ENCODE peak calls at places on chromosome 9, in eight cellular contexts. One of them, this sample, is unnamed.

GRCh38 chr9:78365979-78366697 is 69.2 kb downstream of the PSAT1 start:
- DNase-seq in OCI-LY7: peak
- DNase-seq in naive thymus-derived CD4-positive, alpha-beta T cell: no peak
- DNase-seq in neural progenitor cell: peak
- DNase-seq in A673: peak
- DNase-seq in fibroblast of pulmonary artery: peak
- DNase-seq in cardiac fibroblast: peak
- DNase-seq in AG10803: peak
- DNase-seq in this sample: no peak

GRCh38 chr9:14309403-14309802 is 4.5 kb downstream of the NFIB start:
- DNase-seq in AG10803: no peak
- DNase-seq in fibroblast of pulmonary artery: peak
- DNase-seq in naive thymus-derived CD4-positive, alpha-beta T cell: no peak
- DNase-seq in cardiac fibroblast: peak
- DNase-seq in neural progenitor cell: no peak
- DNase-seq in A673: peak
- DNase-seq in OCI-LY7: no peak
- DNase-seq in this sample: peak

GRCh38 chr9:92463989-92464388 is 18.3 kb downstream of the ASPN start:
- DNase-seq in AG10803: peak
- DNase-seq in fibroblast of pulmonary artery: peak
- DNase-seq in OCI-LY7: no peak
- DNase-seq in cardiac fibroblast: peak
- DNase-seq in neural progenitor cell: no peak
- DNase-seq in naive thymus-derived CD4-positive, alpha-beta T cell: no peak
- DNase-seq in A673: no peak
- DNase-seq in this sample: peak

GRCh38 chr9:134993416-134993815 is 75.7 kb upstream of the FCN1 start:
- DNase-seq in neural progenitor cell: no peak
- DNase-seq in A673: no peak
- DNase-seq in AG10803: no peak
- DNase-seq in OCI-LY7: no peak
- DNase-seq in naive thymus-derived CD4-positive, alpha-beta T cell: no peak
- DNase-seq in cardiac fibroblast: no peak
- DNase-seq in fibroblast of pulmonary artery: no peak
- DNase-seq in this sample: no peak

GRCh38 chr9:101727621-101728524 is 10.6 kb downstream of the GRIN3A start:
- DNase-seq in OCI-LY7: peak
- DNase-seq in neural progenitor cell: peak
- DNase-seq in naive thymus-derived CD4-positive, alpha-beta T cell: no peak
- DNase-seq in AG10803: peak
- DNase-seq in fibroblast of pulmonary artery: peak
- DNase-seq in cardiac fibroblast: peak
- DNase-seq in A673: peak
- DNase-seq in this sample: no peak

GRCh38 chr9:135216666-135217431 is 129.4 kb downstream of the OLFM1 start:
- DNase-seq in cardiac fibroblast: no peak
- DNase-seq in fibroblast of pulmonary artery: no peak
- DNase-seq in naive thymus-derived CD4-positive, alpha-beta T cell: no peak
- DNase-seq in A673: peak
- DNase-seq in AG10803: no peak
- DNase-seq in neural progenitor cell: peak
- DNase-seq in OCI-LY7: no peak
- DNase-seq in this sample: no peak

GRCh38 chr9:78542491-78543175 is 245.7 kb downstream of the PSAT1 start:
- DNase-seq in cardiac fibroblast: no peak
- DNase-seq in fibroblast of pulmonary artery: no peak
- DNase-seq in AG10803: no peak
- DNase-seq in neural progenitor cell: peak
- DNase-seq in OCI-LY7: no peak
- DNase-seq in naive thymus-derived CD4-positive, alpha-beta T cell: no peak
- DNase-seq in A673: no peak
- DNase-seq in this sample: no peak

GRCh38 chr9:110738982-110739381 is 70.4 kb downstream of the MUSK start:
- DNase-seq in fibroblast of pulmonary artery: no peak
- DNase-seq in AG10803: no peak
- DNase-seq in A673: no peak
- DNase-seq in OCI-LY7: no peak
- DNase-seq in naive thymus-derived CD4-positive, alpha-beta T cell: no peak
- DNase-seq in cardiac fibroblast: no peak
- DNase-seq in neural progenitor cell: no peak
- DNase-seq in this sample: no peak

GRCh38 chr9:101369286-101369685 is 15.5 kb downstream of the BAAT start:
- DNase-seq in neural progenitor cell: no peak
- DNase-seq in AG10803: peak
- DNase-seq in A673: no peak
- DNase-seq in OCI-LY7: no peak
- DNase-seq in cardiac fibroblast: peak
- DNase-seq in naive thymus-derived CD4-positive, alpha-beta T cell: no peak
- DNase-seq in fibroblast of pulmonary artery: peak
- DNase-seq in this sample: no peak

GRCh38 chr9:124011460-124012301 is at the start of gene LHX2:
- DNase-seq in neural progenitor cell: peak
- DNase-seq in A673: peak
- DNase-seq in OCI-LY7: no peak
- DNase-seq in fibroblast of pulmonary artery: peak
- DNase-seq in naive thymus-derived CD4-positive, alpha-beta T cell: no peak
- DNase-seq in cardiac fibroblast: peak
- DNase-seq in AG10803: peak
- DNase-seq in this sample: peak

GRCh38 chr9:6443661-6444060 is 30.7 kb downstream of the UHRF2 start:
- DNase-seq in AG10803: peak
- DNase-seq in naive thymus-derived CD4-positive, alpha-beta T cell: no peak
- DNase-seq in cardiac fibroblast: no peak
- DNase-seq in A673: no peak
- DNase-seq in fibroblast of pulmonary artery: no peak
- DNase-seq in neural progenitor cell: no peak
- DNase-seq in OCI-LY7: no peak
- DNase-seq in this sample: no peak

GRCh38 chr9:631596-631995 is 209.9 kb upstream of the DMRT1 start:
- DNase-seq in OCI-LY7: no peak
- DNase-seq in AG10803: peak
- DNase-seq in cardiac fibroblast: peak
- DNase-seq in A673: no peak
- DNase-seq in naive thymus-derived CD4-positive, alpha-beta T cell: peak
- DNase-seq in fibroblast of pulmonary artery: no peak
- DNase-seq in neural progenitor cell: no peak
- DNase-seq in this sample: no peak

GRCh38 chr9:109229682-109230081 is 62.6 kb upstream of the FRRS1L start:
- DNase-seq in neural progenitor cell: no peak
- DNase-seq in cardiac fibroblast: no peak
- DNase-seq in OCI-LY7: no peak
- DNase-seq in AG10803: no peak
- DNase-seq in A673: no peak
- DNase-seq in naive thymus-derived CD4-positive, alpha-beta T cell: no peak
- DNase-seq in fibroblast of pulmonary artery: no peak
- DNase-seq in this sample: no peak

GRCh38 chr9:133375116-133375723 is 640 bp downstream of the SURF4 start:
- DNase-seq in cardiac fibroblast: peak
- DNase-seq in fibroblast of pulmonary artery: peak
- DNase-seq in A673: peak
- DNase-seq in naive thymus-derived CD4-positive, alpha-beta T cell: no peak
- DNase-seq in neural progenitor cell: peak
- DNase-seq in OCI-LY7: peak
- DNase-seq in AG10803: peak
- DNase-seq in this sample: no peak

GRCh38 chr9:13962006-13962405 is 351.9 kb downstream of the NFIB start:
- DNase-seq in fibroblast of pulmonary artery: peak
- DNase-seq in AG10803: no peak
- DNase-seq in cardiac fibroblast: no peak
- DNase-seq in naive thymus-derived CD4-positive, alpha-beta T cell: no peak
- DNase-seq in OCI-LY7: no peak
- DNase-seq in A673: no peak
- DNase-seq in neural progenitor cell: no peak
- DNase-seq in this sample: no peak

GRCh38 chr9:77898864-77899263 is 132.7 kb downstream of the GNAQ start:
- DNase-seq in fibroblast of pulmonary artery: no peak
- DNase-seq in cardiac fibroblast: no peak
- DNase-seq in naive thymus-derived CD4-positive, alpha-beta T cell: no peak
- DNase-seq in OCI-LY7: no peak
- DNase-seq in A673: no peak
- DNase-seq in AG10803: no peak
- DNase-seq in neural progenitor cell: no peak
- DNase-seq in this sample: no peak

GRCh38 chr9:79220246-79220645 is 351.5 kb upstream of the TLE4 start:
- DNase-seq in AG10803: peak
- DNase-seq in A673: no peak
- DNase-seq in naive thymus-derived CD4-positive, alpha-beta T cell: no peak
- DNase-seq in cardiac fibroblast: peak
- DNase-seq in fibroblast of pulmonary artery: peak
- DNase-seq in neural progenitor cell: no peak
- DNase-seq in OCI-LY7: no peak
- DNase-seq in this sample: no peak

DNA sequence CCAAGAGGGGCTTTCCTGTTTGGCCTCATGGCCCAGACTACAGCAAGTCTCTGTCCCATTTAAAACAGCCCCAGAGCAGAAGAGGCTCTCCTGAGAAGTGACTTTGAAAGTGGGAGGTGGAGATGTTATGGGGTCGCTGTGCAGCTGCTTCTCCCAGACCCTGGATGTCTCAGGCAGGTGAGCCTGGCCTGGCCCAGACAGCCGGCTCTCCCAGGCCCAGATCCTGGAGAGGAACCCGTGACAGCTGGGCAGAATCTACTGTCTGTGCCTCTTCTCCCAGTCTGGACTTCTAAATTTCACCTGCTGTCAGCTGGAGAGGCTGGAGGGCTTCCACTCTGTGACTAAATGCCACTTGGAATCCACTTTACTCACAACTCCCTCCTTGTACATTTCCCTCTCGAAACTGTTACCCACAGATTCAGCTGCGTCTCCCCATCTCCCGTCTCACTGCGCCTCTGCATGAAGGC is 20.5 kb downstream of the FAM78A start:
- DNase-seq in cardiac fibroblast: no peak
- DNase-seq in fibroblast of pulmonary artery: no peak
- DNase-seq in neural progenitor cell: no peak
- DNase-seq in OCI-LY7: no peak
- DNase-seq in naive thymus-derived CD4-positive, alpha-beta T cell: no peak
- DNase-seq in AG10803: no peak
- DNase-seq in A673: no peak
- DNase-seq in this sample: peak
- H3K4me3 ChIP-seq in cardiac fibroblast: no peak
- H3K4me3 ChIP-seq in fibroblast of pulmonary artery: no peak
- H3K4me3 ChIP-seq in neural progenitor cell: no peak
- H3K4me3 ChIP-seq in OCI-LY7: peak
- H3K4me3 ChIP-seq in naive thymus-derived CD4-positive, alpha-beta T cell: peak
- H3K4me3 ChIP-seq in AG10803: peak
- H3K4me3 ChIP-seq in A673: no peak
- H3K4me3 ChIP-seq in this sample: no peak

GRCh38 chr9:107138261-107138992 is 144.7 kb upstream of the RAD23B start:
- DNase-seq in fibroblast of pulmonary artery: peak
- DNase-seq in naive thymus-derived CD4-positive, alpha-beta T cell: no peak
- DNase-seq in AG10803: peak
- DNase-seq in cardiac fibroblast: no peak
- DNase-seq in OCI-LY7: no peak
- DNase-seq in neural progenitor cell: no peak
- DNase-seq in A673: no peak
- DNase-seq in this sample: peak
- H3K4me3 ChIP-seq in fibroblast of pulmonary artery: no peak
- H3K4me3 ChIP-seq in naive thymus-derived CD4-positive, alpha-beta T cell: no peak
- H3K4me3 ChIP-seq in AG10803: no peak
- H3K4me3 ChIP-seq in cardiac fibroblast: no peak
- H3K4me3 ChIP-seq in OCI-LY7: no peak
- H3K4me3 ChIP-seq in neural progenitor cell: no peak
- H3K4me3 ChIP-seq in A673: no peak
- H3K4me3 ChIP-seq in this sample: no peak

GRCh38 chr9:127735530-127736176 is 559 bp upstream of the TOR2A start:
- DNase-seq in fibroblast of pulmonary artery: peak
- DNase-seq in neural progenitor cell: peak
- DNase-seq in OCI-LY7: no peak
- DNase-seq in cardiac fibroblast: no peak
- DNase-seq in naive thymus-derived CD4-positive, alpha-beta T cell: no peak
- DNase-seq in A673: no peak
- DNase-seq in AG10803: no peak
- DNase-seq in this sample: no peak
- H3K4me3 ChIP-seq in fibroblast of pulmonary artery: no peak
- H3K4me3 ChIP-seq in neural progenitor cell: peak
- H3K4me3 ChIP-seq in OCI-LY7: peak
- H3K4me3 ChIP-seq in cardiac fibroblast: no peak
- H3K4me3 ChIP-seq in naive thymus-derived CD4-positive, alpha-beta T cell: no peak
- H3K4me3 ChIP-seq in A673: peak
- H3K4me3 ChIP-seq in AG10803: no peak
- H3K4me3 ChIP-seq in this sample: no peak

GRCh38 chr9:137236936-137237421 is 4.1 kb upstream of the TUBB4B start:
- DNase-seq in OCI-LY7: no peak
- DNase-seq in A673: no peak
- DNase-seq in naive thymus-derived CD4-positive, alpha-beta T cell: no peak
- DNase-seq in cardiac fibroblast: no peak
- DNase-seq in neural progenitor cell: peak
- DNase-seq in AG10803: no peak
- DNase-seq in fibroblast of pulmonary artery: no peak
- DNase-seq in this sample: no peak

GRCh38 chr9:137234055-137234697 is 3.5 kb downstream of the SLC34A3 start:
- DNase-seq in fibroblast of pulmonary artery: no peak
- DNase-seq in neural progenitor cell: no peak
- DNase-seq in naive thymus-derived CD4-positive, alpha-beta T cell: no peak
- DNase-seq in cardiac fibroblast: no peak
- DNase-seq in OCI-LY7: no peak
- DNase-seq in A673: no peak
- DNase-seq in AG10803: no peak
- DNase-seq in this sample: no peak

GRCh38 chr9:137234758-137235423 is 4.2 kb downstream of the SLC34A3 start:
- DNase-seq in neural progenitor cell: no peak
- DNase-seq in OCI-LY7: no peak
- DNase-seq in cardiac fibroblast: no peak
- DNase-seq in A673: no peak
- DNase-seq in fibroblast of pulmonary artery: no peak
- DNase-seq in naive thymus-derived CD4-positive, alpha-beta T cell: no peak
- DNase-seq in AG10803: no peak
- DNase-seq in this sample: no peak

GRCh38 chr9:137236238-137236935 is 4.7 kb upstream of the TUBB4B start:
- DNase-seq in naive thymus-derived CD4-positive, alpha-beta T cell: peak
- DNase-seq in AG10803: peak
- DNase-seq in A673: peak
- DNase-seq in cardiac fibroblast: peak
- DNase-seq in neural progenitor cell: peak
- DNase-seq in OCI-LY7: peak
- DNase-seq in fibroblast of pulmonary artery: peak
- DNase-seq in this sample: no peak

DNA sequence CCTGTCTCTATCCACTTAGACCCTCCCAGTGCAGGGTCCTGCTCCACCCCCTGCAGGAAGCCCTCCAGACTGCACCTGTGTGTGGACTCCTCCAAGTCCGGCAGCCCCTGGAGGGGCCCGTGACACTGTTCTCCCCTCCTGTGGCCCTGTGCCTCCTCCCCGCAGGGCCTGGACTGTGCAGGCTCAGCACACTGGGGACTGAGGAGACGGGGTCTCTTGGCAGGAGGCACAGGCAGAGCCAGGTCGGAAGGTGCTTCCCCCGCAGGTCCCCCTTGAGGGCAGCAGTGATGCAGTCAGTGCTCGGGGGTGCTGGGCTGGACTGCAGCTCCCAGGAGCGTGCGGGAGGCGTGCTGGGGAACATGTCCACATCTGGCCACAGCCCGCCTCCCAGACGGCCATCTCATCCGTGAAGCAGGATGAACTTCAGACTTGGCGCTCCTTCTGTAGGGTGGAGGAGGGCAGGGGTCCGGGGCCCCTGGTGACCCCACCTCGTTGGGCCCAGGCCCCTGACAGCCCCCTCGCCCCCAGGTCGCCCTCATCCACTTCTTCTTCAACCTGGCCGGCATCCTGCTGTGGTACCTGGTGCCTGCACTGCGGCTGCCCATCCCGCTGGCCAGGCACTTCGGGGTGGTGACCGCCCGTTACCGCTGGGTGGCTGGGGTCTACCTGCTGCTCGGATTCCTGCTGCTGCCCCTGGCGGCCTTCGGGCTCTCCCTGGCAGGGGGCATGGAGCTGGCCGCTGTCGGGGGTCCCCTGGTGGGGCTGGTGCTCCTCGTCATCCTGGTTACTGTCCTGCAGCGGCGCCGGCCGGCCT is 4.9 kb downstream of the SLC34A3 start:
- DNase-seq in naive thymus-derived CD4-positive, alpha-beta T cell: no peak
- DNase-seq in cardiac fibroblast: no peak
- DNase-seq in AG10803: no peak
- DNase-seq in A673: no peak
- DNase-seq in OCI-LY7: no peak
- DNase-seq in fibroblast of pulmonary artery: no peak
- DNase-seq in neural progenitor cell: no peak
- DNase-seq in this sample: no peak
- H3K4me3 ChIP-seq in naive thymus-derived CD4-positive, alpha-beta T cell: no peak
- H3K4me3 ChIP-seq in cardiac fibroblast: no peak
- H3K4me3 ChIP-seq in AG10803: no peak
- H3K4me3 ChIP-seq in A673: no peak
- H3K4me3 ChIP-seq in OCI-LY7: no peak
- H3K4me3 ChIP-seq in fibroblast of pulmonary artery: no peak
- H3K4me3 ChIP-seq in neural progenitor cell: no peak
- H3K4me3 ChIP-seq in this sample: no peak